ENCODE peak calls at places on chromosomes 1 and 21, in ten cellular contexts. L is M059J, S is ovary, B is cardiac muscle cell, Q is heart left ventricle, O is left cardiac atrium, K is iris pigment epithelial cell, C is lung microvascular endothelial cell, G is AG08396, V is AG10803. E is an unnamed sample.

GRCh38 chr1:116125761-116126160 is 14.6 kb downstream of the MAB21L3 start:
- DNase-seq in Q (no peak), B (no peak), O (no peak), V (no peak), C (no peak), K (no peak), G (no peak), L (no peak), S (no peak), E (no peak)

GRCh38 chr1:94580367-94581115 is 39.0 kb upstream of the F3 start:
- DNase-seq in K (peak), L (peak), G (no peak), S (no peak), Q (no peak), O (no peak), V (peak), C (no peak), B (peak), E (no peak)

GRCh38 chr1:151946366-151946764 is 37.1 kb upstream of the THEM4 start:
- DNase-seq in V (peak), L (peak), G (no peak), Q (no peak), B (no peak), C (peak), S (no peak), K (peak), O (no peak), E (no peak)

GRCh38 chr1:12341667-12342066 is 111.8 kb downstream of the VPS13D start:
- DNase-seq in S (no peak), B (no peak), L (no peak), Q (no peak), V (no peak), G (no peak), K (no peak), O (no peak), C (no peak), E (no peak)

GRCh38 chr1:81213279-81213678 is 587.5 kb upstream of the ADGRL2 start:
- DNase-seq in O (no peak), G (no peak), Q (no peak), C (no peak), L (no peak), S (no peak), V (no peak), B (no peak), K (no peak), E (no peak)

GRCh38 chr1:248926401-248927182 is 20.6 kb downstream of the PGBD2 start:
- DNase-seq in Q (no peak), V (peak), O (no peak), B (peak), G (peak), K (peak), S (no peak), C (peak), L (peak), E (no peak)

GRCh38 chr1:110979154-110979553 is 15.4 kb upstream of the LRIF1 start:
- DNase-seq in C (no peak), V (no peak), O (no peak), Q (no peak), K (no peak), B (no peak), S (no peak), G (no peak), L (no peak), E (no peak)

GRCh38 chr21:42677339-42678117 is 24.1 kb downstream of the PDE9A start:
- DNase-seq in Q (no peak), C (peak), B (peak), G (no peak), V (no peak), O (no peak), K (peak), S (no peak), L (peak), E (peak)

GRCh38 chr21:46054447-46054846 is 43.5 kb upstream of the COL6A2 start:
- DNase-seq in O (no peak), L (peak), G (peak), C (no peak), S (peak), Q (no peak), B (peak), K (no peak), V (peak), E (no peak)

GRCh38 chr1:25182629-25183028 is 49.7 kb downstream of the SYF2 start:
- DNase-seq in S (no peak), L (peak), C (no peak), V (peak), Q (no peak), K (peak), O (no peak), G (peak), B (peak), E (no peak)

GRCh38 chr1:48870596-48870995 is 93.9 kb upstream of the BEND5 start:
- DNase-seq in K (peak), S (no peak), O (no peak), Q (no peak), G (no peak), L (no peak), V (no peak), B (peak), C (peak), E (no peak)

GRCh38 chr1:20366766-20367602 is 76.3 kb downstream of the VWA5B1 start:
- DNase-seq in Q (peak), G (peak), S (no peak), K (peak), O (no peak), B (peak), C (peak), L (peak), V (peak), E (peak)

GRCh38 chr1:229336345-229336744 is 6.5 kb downstream of the CCSAP start:
- DNase-seq in O (no peak), L (no peak), K (no peak), S (no peak), G (no peak), B (no peak), Q (no peak), C (no peak), V (no peak), E (no peak)

GRCh38 chr21:20661745-20662470 is 336.3 kb upstream of the NCAM2 start:
- DNase-seq in B (no peak), S (no peak), G (no peak), V (no peak), K (no peak), C (no peak), Q (no peak), L (no peak), O (no peak), E (no peak)

GRCh38 chr1:15785683-15786082 is 21.8 kb downstream of the UQCRHL start:
- DNase-seq in G (no peak), O (no peak), K (no peak), C (no peak), S (no peak), V (no peak), L (no peak), Q (no peak), B (no peak), E (no peak)

E was measured in psoas muscle.